ENCODE peak calls at places on chromosome 12, in five cellular contexts. H is M059J; L is activated CD4-positive, alpha-beta T cell treated with anti-CD3 and anti-CD28 coated beads for 1 hour; U is neural crest cell; N is AG10803. S is an unnamed sample.

GRCh38 chr12:107317751-107318553 is 224.6 kb upstream of the CRY1 start:
- DNase-seq in H (peak), L (peak), U (peak), N (peak), S (peak)

GRCh38 chr12:120984351-120984898 is 6.1 kb downstream of the HNF1A start:
- DNase-seq in H (no peak), L (no peak), U (no peak), N (no peak), S (peak)

GRCh38 chr12:95117178-95117599 is 43.8 kb upstream of the NR2C1 start:
- DNase-seq in H (peak), L (peak), U (peak), N (peak), S (peak)

GRCh38 chr12:105820407-105821140 is 318.2 kb downstream of the NUAK1 start:
- DNase-seq in H (peak), L (no peak), U (no peak), N (peak), S (peak)

GRCh38 chr12:126663304-126664094 is 1598.3 kb downstream of the AACS start:
- DNase-seq in H (peak), L (no peak), U (peak), N (no peak), S (no peak)

GRCh38 chr12:19212245-19212644 is 82.7 kb downstream of the PLEKHA5 start:
- DNase-seq in H (no peak), L (no peak), U (no peak), N (no peak), S (no peak)

GRCh38 chr12:77124767-77125166 is 59.4 kb upstream of the E2F7 start:
- DNase-seq in H (peak), L (no peak), U (no peak), N (peak), S (no peak)

GRCh38 chr12:117063162-117063911 is 35.9 kb downstream of the TESC start:
- DNase-seq in H (no peak), L (no peak), U (no peak), N (no peak), S (no peak)

GRCh38 chr12:98469108-98469507 is 46.3 kb upstream of the TMPO start:
- DNase-seq in H (no peak), L (no peak), U (no peak), N (no peak), S (no peak)

GRCh38 chr12:13347241-13348043 is 150.9 kb downstream of the EMP1 start:
- DNase-seq in H (peak), L (no peak), U (no peak), N (peak), S (no peak)

GRCh38 chr12:113758165-113758924 is 207.8 kb downstream of the RBM19 start:
- DNase-seq in H (no peak), L (no peak), U (no peak), N (no peak), S (no peak)

GRCh38 chr12:64097346-64098105 is 124.6 kb downstream of the KICS2 start:
- DNase-seq in H (no peak), L (no peak), U (no peak), N (no peak), S (no peak)

GRCh38 chr12:6827982-6828670 is at the start of gene P3H3:
- DNase-seq in H (peak), L (no peak), U (peak), N (peak), S (peak)

GRCh38 chr12:89354630-89354931 is 2.3 kb upstream of the DUSP6 start:
- DNase-seq in H (no peak), L (no peak), U (no peak), N (no peak), S (no peak)

GRCh38 chr12:121184425-121184824 is 25.5 kb upstream of the P2RX4 start:
- DNase-seq in H (no peak), L (no peak), U (no peak), N (no peak), S (no peak)

GRCh38 chr12:124608451-124608870 is 41.0 kb upstream of the NCOR2 start:
- DNase-seq in H (peak), L (no peak), U (no peak), N (no peak), S (no peak)

GRCh38 chr12:6295187-6295811 is 15.2 kb upstream of the PLEKHG6 start:
- DNase-seq in H (peak), L (no peak), U (no peak), N (peak), S (peak)

GRCh38 chr12:49538740-49539403 is at the start of gene KCNH3:
- DNase-seq in H (peak), L (peak), U (peak), N (peak), S (peak)

GRCh38 chr12:114625294-114625851 is 58.6 kb downstream of the TBX3 start:
- DNase-seq in H (peak), L (no peak), U (peak), N (peak), S (no peak)

GRCh38 chr12:111069886-111070285 is 149.5 kb upstream of the MYL2 start:
- DNase-seq in H (no peak), L (no peak), U (no peak), N (no peak), S (no peak)

GRCh38 chr12:113120670-113121370 is 14.7 kb downstream of the RASAL1 start:
- DNase-seq in H (peak), L (no peak), U (no peak), N (no peak), S (no peak)

GRCh38 chr12:63354919-63355318 is 203.9 kb upstream of the AVPR1A start:
- DNase-seq in H (no peak), L (no peak), U (no peak), N (no peak), S (no peak)

GRCh38 chr12:68591716-68592437 is 18.8 kb upstream of the RAP1B start:
- DNase-seq in H (no peak), L (no peak), U (no peak), N (no peak), S (no peak)

GRCh38 chr12:93451423-93452158 is 9.8 kb upstream of the UBE2N start:
- DNase-seq in H (no peak), L (no peak), U (no peak), N (no peak), S (no peak)

GRCh38 chr12:130481392-130481879 is 143.7 kb downstream of the PIWIL1 start:
- DNase-seq in H (no peak), L (no peak), U (no peak), N (no peak), S (no peak)

GRCh38 chr12:31874961-31875608 is 84.1 kb upstream of the RESF1 start:
- DNase-seq in H (peak), L (peak), U (no peak), N (peak), S (no peak)

GRCh38 chr12:122661246-122661645 is 41.9 kb downstream of the HCAR2 start:
- DNase-seq in H (no peak), L (no peak), U (no peak), N (no peak), S (no peak)

GRCh38 chr12:124665516-124665915 is 98.1 kb upstream of the NCOR2 start:
- DNase-seq in H (peak), L (no peak), U (no peak), N (peak), S (no peak)

GRCh38 chr12:44774815-44775411 is 101.2 kb downstream of the NELL2 start:
- DNase-seq in H (peak), L (peak), U (peak), N (peak), S (no peak)

GRCh38 chr12:50387972-50388478 is 8.4 kb downstream of the FAM186A start:
- DNase-seq in H (no peak), L (no peak), U (no peak), N (no peak), S (no peak)

GRCh38 chr12:1972856-1973317 is 31.4 kb downstream of the DCP1B start:
- DNase-seq in H (peak), L (no peak), U (no peak), N (peak), S (no peak)

S was measured in HuH-7.5.